ENCODE peak calls at places on chromosomes 5 and 9, in seven cellular contexts. W is H1, M is trophoblast cell, R is IMR-90, U is mesendoderm, C is H9, L is neuronal stem cell. N is an unnamed sample.

GRCh38 chr9:99822596-99823391 is 1.1 kb downstream of the NR4A3 start:
- DNase-seq in W (peak; percentile 84), M (no peak), R (peak; percentile 51), U (peak; percentile 89), C (peak; percentile 81), L (peak; percentile 69), N (peak; percentile 81)

GRCh38 chr9:90459321-90459720 is 183.3 kb downstream of the DIRAS2 start:
- DNase-seq in W (no peak), M (no peak), R (no peak), U (no peak), C (no peak), L (no peak), N (no peak)

GRCh38 chr5:79581535-79581934 is 30.7 kb upstream of the TENT2 start:
- DNase-seq in W (no peak), M (no peak), R (no peak), U (no peak), C (no peak), L (no peak), N (no peak)

GRCh38 chr5:124420952-124421351 is 325.5 kb downstream of the ZNF608 start:
- DNase-seq in W (no peak), M (no peak), R (no peak), U (no peak), C (no peak), L (no peak), N (no peak)

GRCh38 chr9:21294325-21294724 is 10.8 kb downstream of the IFNA5 start:
- DNase-seq in W (no peak), M (peak; percentile 65), R (peak; percentile 17), U (no peak), C (no peak), L (no peak), N (peak; percentile 6)

GRCh38 chr5:98770911-98771322 is 2.5 kb upstream of the RGMB start:
- DNase-seq in W (no peak), M (no peak), R (peak; percentile 40), U (no peak), C (no peak), L (peak; percentile 44), N (no peak)

GRCh38 chr5:93607367-93608258 is 24.6 kb downstream of the NR2F1 start:
- DNase-seq in W (peak; percentile 76), M (no peak), R (peak; percentile 89), U (peak; percentile 93), C (peak; percentile 83), L (no peak), N (peak; percentile 78)

GRCh38 chr5:73415617-73416016 is 33.0 kb downstream of the FOXD1 start:
- DNase-seq in W (no peak), M (no peak), R (no peak), U (no peak), C (no peak), L (no peak), N (no peak)

GRCh38 chr5:155850411-155850810 is 476.6 kb upstream of the SGCD start:
- DNase-seq in W (no peak), M (no peak), R (no peak), U (no peak), C (no peak), L (no peak), N (no peak)

DNA sequence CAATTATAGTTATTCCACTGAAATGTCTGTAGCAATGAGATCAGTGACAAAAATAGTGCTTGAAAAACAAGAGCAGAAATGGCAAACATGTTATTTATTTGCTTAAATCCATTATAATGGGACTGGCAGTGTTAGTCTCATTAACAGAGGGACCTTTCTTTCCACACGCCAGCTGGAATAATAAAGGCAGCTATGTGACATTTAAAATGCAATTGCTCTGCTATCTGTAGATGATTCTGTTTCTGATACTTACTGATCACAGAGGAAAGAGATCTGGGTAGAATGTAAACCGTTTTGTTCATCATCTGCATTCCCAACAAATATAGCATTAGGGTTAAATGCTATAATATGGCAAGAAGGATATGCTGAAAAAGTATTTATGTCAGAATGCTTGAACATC is 753.5 kb upstream of the ZNF608 start:
- DNase-seq in W (no peak), M (no peak), R (no peak), U (no peak), C (no peak), L (no peak), N (no peak)
- H3K9ac ChIP-seq in W (no peak overlapping the region), M (no peak overlapping the region), R (no peak overlapping the region), U (no peak overlapping the region), C (no peak overlapping the region), L (no peak overlapping the region), N (no peak overlapping the region)

GRCh38 chr5:172896465-172896864 is 62.4 kb downstream of the ERGIC1 start:
- DNase-seq in W (no peak), M (no peak), R (no peak), U (no peak), C (no peak), L (no peak), N (peak; percentile 30)
- H3K4me1 ChIP-seq in W (no peaks in the 10 kb centered on the region), M (peaks cover 32% of the 10 kb centered on the region), R (peaks cover 33% of the 10 kb centered on the region), U (no peaks in the 10 kb centered on the region), C (no peaks in the 10 kb centered on the region), L (peaks cover 14% of the 10 kb centered on the region), N (peaks cover 36% of the 10 kb centered on the region)

GRCh38 chr5:18090177-18090576 is 455.9 kb downstream of the TAF11L14 start:
- DNase-seq in W (no peak), M (no peak), R (no peak), U (no peak), C (no peak), L (no peak), N (no peak)
- H2BK5ac ChIP-seq in W (no peak overlapping the region), M (no peak overlapping the region), R (no peak overlapping the region), U (no peak overlapping the region), C (no peak overlapping the region), L (no peak overlapping the region), N (no peak overlapping the region)

DNA sequence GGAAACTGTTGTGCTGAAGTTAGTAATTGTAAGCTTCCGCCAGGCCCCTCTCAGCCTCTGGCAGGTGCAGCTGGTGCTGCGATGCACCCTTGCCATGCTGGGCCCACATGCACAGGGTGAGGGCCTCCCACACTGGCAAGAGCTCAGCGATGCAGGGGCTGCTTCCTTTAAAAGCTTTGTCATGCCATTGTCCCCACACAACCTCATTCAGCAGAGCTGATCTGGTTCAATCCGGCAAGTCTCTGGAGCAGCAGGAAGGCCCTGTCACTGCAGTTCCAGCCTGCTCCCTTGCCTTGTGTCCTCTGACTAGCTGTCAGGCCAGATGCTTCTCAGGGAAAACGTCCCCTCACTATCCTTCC is 60.8 kb downstream of the IPPK start:
- DNase-seq in W (no peak), M (no peak), R (no peak), U (peak; percentile 33), C (no peak), L (peak; percentile 48), N (no peak)
- H3K9ac ChIP-seq in W (no peak overlapping the region), M (no peak overlapping the region), R (no peak overlapping the region), U (no peak overlapping the region), C (no peak overlapping the region), L (peak overlapping the region; percentile 2), N (peak overlapping the region; percentile 72)

GRCh38 chr9:129460323-129461261 is 160.3 kb downstream of the C9orf50 start:
- DNase-seq in W (peak; percentile 83), M (peak; percentile 95), R (peak; percentile 98), U (peak; percentile 100), C (peak; percentile 92), L (peak; percentile 99), N (peak; percentile 99)

GRCh38 chr9:129462360-129462759 is 158.5 kb downstream of the C9orf50 start:
- DNase-seq in W (no peak), M (no peak), R (no peak), U (no peak), C (no peak), L (no peak), N (no peak)

GRCh38 chr9:129465834-129466535 is 154.9 kb downstream of the C9orf50 start:
- DNase-seq in W (no peak), M (peak; percentile 38), R (no peak), U (no peak), C (no peak), L (no peak), N (no peak)

GRCh38 chr9:129464972-129465833 is 155.7 kb downstream of the C9orf50 start:
- DNase-seq in W (no peak), M (peak; percentile 85), R (peak; percentile 60), U (no peak), C (no peak), L (no peak), N (peak; percentile 41)

DNA sequence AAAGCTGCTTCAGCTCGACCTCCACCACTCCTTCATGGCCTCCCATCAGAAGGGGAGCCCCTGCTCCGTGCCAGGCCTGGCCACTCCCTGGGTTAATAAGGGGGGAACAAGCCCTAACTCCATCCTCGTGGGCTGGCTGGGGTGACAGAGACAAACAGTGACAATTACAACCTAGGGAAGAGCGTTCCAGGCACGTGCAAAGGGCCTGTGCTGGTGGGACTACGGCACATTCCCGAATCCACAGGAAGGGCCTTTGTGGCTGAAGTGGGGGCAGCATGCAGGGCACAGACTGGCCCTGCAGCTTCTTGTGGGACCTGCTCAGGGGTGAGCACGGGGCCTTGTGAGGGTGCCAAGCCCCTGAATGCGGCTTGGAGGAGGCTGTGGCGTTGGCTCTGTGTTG is 157.4 kb downstream of the C9orf50 start:
- DNase-seq in W (no peak), M (no peak), R (no peak), U (no peak), C (no peak), L (no peak), N (no peak)
- H3K4me1 ChIP-seq in W (peaks cover 20% of the 10 kb centered on the region), M (peaks cover 39% of the 10 kb centered on the region), R (peaks cover 35% of the 10 kb centered on the region), U (peaks cover 9% of the 10 kb centered on the region), C (no peaks in the 10 kb centered on the region), L (peaks cover 39% of the 10 kb centered on the region), N (peaks cover 53% of the 10 kb centered on the region)

DNA sequence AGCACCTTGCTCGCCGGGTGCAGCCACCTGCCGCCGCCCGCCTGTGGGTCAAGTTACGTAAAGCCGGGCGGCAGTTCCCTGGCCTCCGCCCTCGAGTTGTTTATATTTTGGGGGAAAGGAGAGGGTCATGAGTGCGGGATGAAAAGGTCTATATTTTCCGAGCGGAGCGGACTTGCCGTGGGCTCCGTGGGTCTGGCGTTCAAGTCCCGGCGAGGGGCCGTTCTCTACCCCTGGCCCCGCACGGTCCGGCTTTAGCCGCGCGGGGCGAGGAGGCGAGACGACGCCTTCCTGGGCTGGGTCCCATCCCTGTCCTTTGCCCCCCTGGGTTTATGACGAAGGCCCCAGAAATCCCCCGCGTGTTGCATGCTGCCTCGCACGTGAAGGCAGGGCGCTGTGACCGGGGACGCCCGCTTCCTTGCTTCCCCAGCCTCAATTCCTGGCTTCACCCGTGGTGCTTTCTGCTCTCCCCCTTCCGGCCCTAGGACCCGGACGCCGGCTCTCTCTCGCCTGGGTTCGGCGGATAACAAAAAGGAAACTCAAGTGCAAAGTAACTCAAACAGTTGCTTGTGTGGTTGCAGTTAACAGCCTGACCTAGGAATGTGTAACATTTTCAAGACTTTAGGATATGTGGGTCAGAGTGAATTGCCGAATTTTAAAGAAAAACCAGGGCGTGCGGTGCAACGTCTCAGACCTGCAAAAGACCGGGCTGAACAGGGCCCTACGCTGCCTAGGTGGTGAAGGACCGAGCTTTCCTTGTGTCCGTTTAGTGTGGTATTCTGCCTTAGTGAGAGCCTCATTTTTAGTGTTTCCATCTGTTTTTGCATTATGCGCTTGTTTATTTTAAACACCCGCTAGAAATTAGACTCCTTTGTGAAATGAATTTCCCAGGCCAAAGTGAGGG is 810 bp downstream of the VPS13A start:
- DNase-seq in W (peak; percentile 69), M (peak; percentile 20), R (peak; percentile 31), U (peak; percentile 53), C (peak; percentile 49), L (peak; percentile 35), N (peak; percentile 70)
- H2BK5ac ChIP-seq in W (peak overlapping the region; percentile 53), M (peak overlapping the region; percentile 50), R (peak overlapping the region; percentile 23), U (no peak overlapping the region), C (no peak overlapping the region), L (peak overlapping the region; percentile 87), N (no peak overlapping the region)